ENCODE peak calls at places on chromosomes 7 and 10, in ten cellular contexts. Q, B, R, H, L, K, S, C, O and F are unnamed samples.

GRCh38 chr7:29748286-29749099 is 57.8 kb upstream of the WIPF3 start:
- DNase-seq in Q (no peak), B (peak; percentile 59), R (peak; percentile 21), H (peak; percentile 64), L (no peak), K (no peak), S (no peak), C (peak; percentile 56), O (no peak), F (peak; percentile 36)

GRCh38 chr7:155198901-155199845 is 98.5 kb upstream of the INSIG1 start:
- DNase-seq in Q (no peak), B (no peak), R (no peak), H (peak; percentile 65), L (no peak), K (no peak), S (no peak), C (peak; percentile 79), O (no peak), F (no peak)

GRCh38 chr7:157851501-157852067 is 514.8 kb downstream of the DNAJB6 start:
- DNase-seq in Q (no peak), B (no peak), R (peak; percentile 67), H (peak; percentile 28), L (peak; percentile 58), K (peak; percentile 39), S (no peak), C (no peak), O (no peak), F (peak; percentile 84)

GRCh38 chr10:122282253-122282671 is 11.2 kb downstream of the BTBD16 start:
- DNase-seq in Q (no peak), B (no peak), R (no peak), H (peak; percentile 25), L (no peak), K (no peak), S (no peak), C (peak; percentile 78), O (no peak), F (no peak)

GRCh38 chr7:23700058-23700457 is 10.0 kb upstream of the STK31 start:
- DNase-seq in Q (no peak), B (no peak), R (no peak), H (no peak), L (no peak), K (no peak), S (no peak), C (no peak), O (no peak), F (no peak)

GRCh38 chr7:130401531-130401930 is 21.2 kb downstream of the CPA1 start:
- DNase-seq in Q (no peak), B (no peak), R (no peak), H (no peak), L (no peak), K (no peak), S (no peak), C (no peak), O (no peak), F (no peak)

GRCh38 chr7:157676001-157676400 is 339.2 kb downstream of the DNAJB6 start:
- DNase-seq in Q (no peak), B (no peak), R (no peak), H (no peak), L (no peak), K (no peak), S (no peak), C (no peak), O (no peak), F (no peak)

GRCh38 chr10:11493646-11494045 is 117.8 kb downstream of the USP6NL start:
- DNase-seq in Q (no peak), B (no peak), R (no peak), H (no peak), L (no peak), K (no peak), S (no peak), C (no peak), O (no peak), F (no peak)

GRCh38 chr7:36175872-36176271 is 22.8 kb downstream of the EEPD1 start:
- DNase-seq in Q (no peak), B (no peak), R (no peak), H (no peak), L (no peak), K (no peak), S (no peak), C (no peak), O (no peak), F (no peak)

GRCh38 chr10:133343557-133343956 is 3.6 kb upstream of the PRAP1 start:
- DNase-seq in Q (no peak), B (no peak), R (no peak), H (no peak), L (no peak), K (no peak), S (no peak), C (no peak), O (no peak), F (no peak)

GRCh38 chr7:124940306-124940705 is 10.7 kb upstream of the POT1 start:
- DNase-seq in Q (no peak), B (no peak), R (no peak), H (peak; percentile 15), L (no peak), K (no peak), S (no peak), C (no peak), O (no peak), F (no peak)

GRCh38 chr10:98242823-98243222 is 25.2 kb downstream of the LOXL4 start:
- DNase-seq in Q (no peak), B (peak; percentile 3), R (no peak), H (peak; percentile 49), L (no peak), K (no peak), S (no peak), C (no peak), O (no peak), F (no peak)

GRCh38 chr10:114345701-114346100 is 58.6 kb downstream of the AFAP1L2 start:
- DNase-seq in Q (no peak), B (no peak), R (no peak), H (no peak), L (no peak), K (no peak), S (no peak), C (no peak), O (no peak), F (no peak)

GRCh38 chr7:40211291-40212003 is 76.6 kb downstream of the SUGCT start:
- DNase-seq in Q (no peak), B (no peak), R (no peak), H (no peak), L (no peak), K (no peak), S (no peak), C (peak; percentile 53), O (no peak), F (no peak)

GRCh38 chr7:36509962-36510361 is 120.3 kb downstream of the ANLN start:
- DNase-seq in Q (no peak), B (no peak), R (no peak), H (no peak), L (no peak), K (no peak), S (no peak), C (peak; percentile 29), O (no peak), F (no peak)

GRCh38 chr7:73707045-73707631 is 12.3 kb downstream of the STX1A start:
- DNase-seq in Q (peak; percentile 48), B (peak; percentile 65), R (peak; percentile 90), H (no peak), L (no peak), K (no peak), S (no peak), C (peak; percentile 39), O (no peak), F (peak; percentile 89)

GRCh38 chr7:3243256-3243655 is 57.8 kb upstream of the SDK1 start:
- DNase-seq in Q (no peak), B (no peak), R (no peak), H (peak; percentile 17), L (no peak), K (no peak), S (no peak), C (peak; percentile 60), O (peak; percentile 13), F (no peak)

GRCh38 chr7:66348531-66348930 is 143.4 kb downstream of the TPST1 start:
- DNase-seq in Q (no peak), B (no peak), R (no peak), H (no peak), L (no peak), K (no peak), S (no peak), C (no peak), O (no peak), F (no peak)

GRCh38 chr7:132117181-132117580 is 459.1 kb downstream of the PLXNA4 start:
- DNase-seq in Q (no peak), B (no peak), R (no peak), H (peak; percentile 53), L (no peak), K (no peak), S (no peak), C (peak; percentile 72), O (peak; percentile 34), F (no peak)

GRCh38 chr10:29535012-29535777 is 99.6 kb downstream of the SVIL start:
- DNase-seq in Q (no peak), B (no peak), R (no peak), H (peak; percentile 74), L (no peak), K (peak; percentile 77), S (peak; percentile 85), C (peak; percentile 97), O (peak; percentile 79), F (no peak)

GRCh38 chr7:31408120-31408729 is 67.7 kb upstream of the NEUROD6 start:
- DNase-seq in Q (no peak), B (no peak), R (no peak), H (peak; percentile 9), L (no peak), K (no peak), S (no peak), C (peak; percentile 48), O (no peak), F (no peak)

GRCh38 chr7:44801890-44802289 is 5.4 kb downstream of the PPIA start:
- DNase-seq in Q (no peak), B (no peak), R (no peak), H (peak; percentile 81), L (no peak), K (no peak), S (no peak), C (peak; percentile 83), O (no peak), F (no peak)

GRCh38 chr7:97982647-97983046 is 7.3 kb downstream of the OCM2 start:
- DNase-seq in Q (no peak), B (no peak), R (peak; percentile 37), H (no peak), L (no peak), K (no peak), S (peak; percentile 11), C (no peak), O (no peak), F (peak; percentile 81)

GRCh38 chr10:17835688-17836087 is 26.5 kb downstream of the MRC1 start:
- DNase-seq in Q (no peak), B (no peak), R (no peak), H (peak; percentile 89), L (no peak), K (no peak), S (no peak), C (peak; percentile 87), O (peak; percentile 76), F (no peak)

GRCh38 chr10:598415-599170 is 90.9 kb downstream of the DIP2C start:
- DNase-seq in Q (no peak), B (no peak), R (no peak), H (peak; percentile 94), L (no peak), K (no peak), S (peak; percentile 63), C (peak; percentile 88), O (peak; percentile 69), F (no peak)

GRCh38 chr10:92483539-92483938 is 90.4 kb downstream of the IDE start:
- DNase-seq in Q (no peak), B (no peak), R (no peak), H (no peak), L (no peak), K (no peak), S (no peak), C (no peak), O (no peak), F (no peak)

GRCh38 chr7:36642010-36642409 is 82.3 kb downstream of the AOAH start:
- DNase-seq in Q (no peak), B (no peak), R (no peak), H (no peak), L (no peak), K (no peak), S (no peak), C (no peak), O (no peak), F (no peak)

GRCh38 chr7:142327555-142327954 is 69.7 kb upstream of the PRSS58 start:
- DNase-seq in Q (no peak), B (no peak), R (no peak), H (no peak), L (no peak), K (no peak), S (no peak), C (no peak), O (no peak), F (no peak)